ENCODE peak calls at places on chromosomes 7 and 10, in eight cellular contexts. P is transverse colon, D is kidney, V is osteocyte, U is right atrium auricular region, I is Peyer's patch, A is colonic mucosa, C is Calu3. N is an unnamed sample.

GRCh38 chr10:8071006-8071405 is 16.5 kb downstream of the GATA3 start:
- DNase-seq in P (no peak), D (no peak), V (no peak), U (no peak), I (no peak), A (no peak), C (no peak), N (no peak)

GRCh38 chr7:2521952-2522591 is 2.5 kb downstream of the LFNG start:
- DNase-seq in P (peak; percentile 72), D (no peak), V (no peak), U (no peak), I (no peak), A (peak; percentile 76), C (peak; percentile 69), N (peak; percentile 39)

GRCh38 chr10:102555781-102556328 is 52.1 kb downstream of the SUFU start:
- DNase-seq in P (no peak), D (no peak), V (no peak), U (no peak), I (no peak), A (no peak), C (no peak), N (peak; percentile 83)

GRCh38 chr7:64098-64521 is 128.3 kb upstream of the FAM20C start:
- DNase-seq in P (peak; percentile 53), D (peak; percentile 55), V (no peak), U (peak; percentile 73), I (peak; percentile 24), A (peak; percentile 49), C (peak; percentile 84), N (peak; percentile 75)

GRCh38 chr10:8036521-8037198 is 17.8 kb upstream of the GATA3 start:
- DNase-seq in P (no peak), D (no peak), V (no peak), U (no peak), I (no peak), A (no peak), C (no peak), N (no peak)

GRCh38 chr7:4186513-4186780 is 495.6 kb upstream of the FOXK1 start:
- DNase-seq in P (no peak), D (no peak), V (no peak), U (no peak), I (no peak), A (no peak), C (no peak), N (no peak)

GRCh38 chr7:23530355-23530754 is 1.4 kb downstream of the TRA2A start:
- DNase-seq in P (no peak), D (no peak), V (no peak), U (no peak), I (no peak), A (peak; percentile 29), C (peak; percentile 56), N (peak; percentile 44)

GRCh38 chr7:95367606-95368005 is 28.6 kb downstream of the PON3 start:
- DNase-seq in P (no peak), D (no peak), V (no peak), U (no peak), I (no peak), A (no peak), C (no peak), N (no peak)

GRCh38 chr10:51170518-51171245 is 96.4 kb downstream of the PRKG1 start:
- DNase-seq in P (no peak), D (no peak), V (no peak), U (no peak), I (no peak), A (no peak), C (no peak), N (peak; percentile 61)

GRCh38 chr10:127854769-127855583 is 37.8 kb downstream of the CLRN3 start:
- DNase-seq in P (peak; percentile 26), D (no peak), V (no peak), U (no peak), I (peak; percentile 65), A (no peak), C (no peak), N (no peak)

GRCh38 chr10:132534348-132535064 is 3.1 kb upstream of the INPP5A start:
- DNase-seq in P (no peak), D (no peak), V (no peak), U (no peak), I (no peak), A (no peak), C (no peak), N (no peak)

GRCh38 chr10:102229810-102230263 is 3.7 kb downstream of the ELOVL3 start:
- DNase-seq in P (peak; percentile 90), D (peak; percentile 93), V (peak; percentile 93), U (peak; percentile 77), I (peak; percentile 79), A (peak; percentile 88), C (peak; percentile 86), N (peak; percentile 72)

GRCh38 chr7:64892116-64892515 is 11.0 kb upstream of the ZNF273 start:
- DNase-seq in P (no peak), D (no peak), V (no peak), U (no peak), I (no peak), A (no peak), C (no peak), N (no peak)

GRCh38 chr7:134454277-134454676 is 4.6 kb downstream of the AKR1B1 start:
- DNase-seq in P (no peak), D (no peak), V (no peak), U (no peak), I (no peak), A (no peak), C (no peak), N (peak; percentile 33)

GRCh38 chr7:158394936-158395335 is 192.7 kb downstream of the PTPRN2 start:
- DNase-seq in P (peak; percentile 67), D (no peak), V (no peak), U (no peak), I (no peak), A (peak; percentile 66), C (peak; percentile 45), N (no peak)

GRCh38 chr10:69994262-69994661 is 58.4 kb upstream of the MACROH2A2 start:
- DNase-seq in P (peak; percentile 12), D (no peak), V (no peak), U (no peak), I (no peak), A (peak; percentile 25), C (peak; percentile 65), N (peak; percentile 58)

GRCh38 chr10:103967433-103968142 is 648 bp downstream of the SLK start:
- DNase-seq in P (peak; percentile 32), D (no peak), V (no peak), U (no peak), I (peak; percentile 43), A (peak; percentile 50), C (no peak), N (peak; percentile 30)

DNA sequence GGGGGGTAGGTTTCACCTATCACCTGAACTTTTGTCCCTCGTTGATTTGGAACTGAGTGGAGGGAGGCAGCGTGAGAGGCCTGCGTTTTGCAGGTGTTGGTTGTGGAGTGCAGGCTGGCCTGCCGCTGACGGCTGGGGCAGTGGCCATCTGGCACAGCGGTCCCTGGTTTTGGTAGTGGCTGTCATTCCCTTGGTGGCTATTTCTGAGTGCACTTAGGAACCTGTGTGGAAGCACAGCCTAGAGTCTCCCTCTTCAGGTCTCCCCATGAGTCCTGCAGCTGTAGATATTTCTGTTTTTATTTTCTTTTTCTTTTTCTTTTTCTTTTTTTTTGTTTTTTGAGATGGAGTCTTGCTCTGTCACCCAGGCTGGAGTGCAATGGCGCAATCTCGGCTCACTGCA is 129.2 kb downstream of the CUL2 start:
- DNase-seq in P (no peak), D (peak; percentile 41), V (no peak), U (no peak), I (no peak), A (no peak), C (no peak), N (peak; percentile 50)
- TF ChIP-seq CTCF in P (no peak), D (no peak), V (peak; percentile 50), U (peak; percentile 53), I (no peak), A (no peak), C (no peak), N (peak; percentile 35)

DNA sequence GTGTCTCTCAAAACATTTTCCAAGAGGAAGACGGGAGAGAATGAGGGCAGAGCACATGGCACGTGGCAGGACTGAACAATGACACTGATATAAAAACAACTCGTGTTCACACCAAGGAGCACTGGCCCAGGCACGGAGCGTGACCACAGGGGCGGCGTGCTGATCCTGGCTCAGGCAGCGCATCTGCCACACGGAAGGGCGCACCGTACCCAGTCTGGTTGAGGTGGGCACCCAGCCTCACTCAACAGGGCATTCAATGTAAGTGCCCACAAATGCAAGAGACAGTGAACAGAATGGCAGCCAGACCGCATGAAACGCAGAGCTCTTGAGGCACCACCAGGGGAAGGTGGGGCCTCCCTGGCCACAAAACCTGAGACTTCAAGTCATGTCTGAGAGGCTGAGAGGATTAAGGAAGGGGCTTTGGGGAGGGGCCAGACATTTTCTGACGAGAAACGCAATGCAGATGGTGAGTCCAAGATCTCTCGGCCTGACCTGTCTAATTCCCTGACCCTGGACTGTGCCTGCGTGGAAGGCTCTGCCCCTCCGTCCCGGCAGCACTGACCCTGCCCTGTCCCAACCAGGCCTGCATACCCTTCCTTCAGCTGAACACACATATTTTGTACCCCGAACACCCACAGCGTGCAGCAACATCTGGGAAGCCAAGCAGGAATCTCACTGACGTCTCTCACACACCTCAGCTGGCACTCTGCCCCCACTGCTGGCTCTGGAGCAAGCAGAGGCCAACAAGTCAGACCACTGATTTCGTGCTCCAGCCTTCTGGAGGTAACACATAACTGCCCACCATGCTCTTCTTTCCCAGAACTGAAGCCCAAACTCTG is 35.5 kb downstream of the VOPP1 start:
- DNase-seq in P (no peak), D (peak; percentile 64), V (no peak), U (no peak), I (peak; percentile 69), A (no peak), C (no peak), N (no peak)
- TF ChIP-seq CTCF in P (no peak), D (no peak), V (no peak), U (no peak), I (no peak), A (no peak), C (no peak), N (no peak)

GRCh38 chr7:102289051-102289450 is 2.4 kb downstream of the SH2B2 start:
- DNase-seq in P (no peak), D (no peak), V (no peak), U (no peak), I (peak; percentile 72), A (no peak), C (no peak), N (no peak)

GRCh38 chr7:102287465-102288146 is 938 bp downstream of the SH2B2 start:
- DNase-seq in P (peak; percentile 43), D (no peak), V (no peak), U (no peak), I (peak; percentile 44), A (peak; percentile 52), C (no peak), N (no peak)

GRCh38 chr7:102287082-102287464 is 405 bp downstream of the SH2B2 start:
- DNase-seq in P (no peak), D (no peak), V (no peak), U (no peak), I (peak; percentile 27), A (no peak), C (no peak), N (no peak)

GRCh38 chr7:102286237-102287081 is at the start of gene SH2B2:
- DNase-seq in P (peak; percentile 74), D (peak; percentile 93), V (no peak), U (peak; percentile 86), I (peak; percentile 72), A (peak; percentile 70), C (peak; percentile 52), N (peak; percentile 57)

GRCh38 chr7:102288285-102288930 is 1.7 kb downstream of the SH2B2 start:
- DNase-seq in P (no peak), D (no peak), V (no peak), U (no peak), I (peak; percentile 61), A (no peak), C (no peak), N (no peak)
- TF ChIP-seq CTCF in P (no peak), D (no peak), V (peak; percentile 20), U (no peak), I (no peak), A (no peak), C (no peak), N (no peak)

GRCh38 chr10:100562806-100563293 is 27.1 kb downstream of the HIF1AN start:
- DNase-seq in P (no peak), D (no peak), V (no peak), U (no peak), I (no peak), A (no peak), C (peak; percentile 20), N (peak; percentile 57)
- TF ChIP-seq CTCF in P (peak; percentile 9), D (peak; percentile 53), V (peak; percentile 25), U (peak; percentile 12), I (no peak), A (no peak), C (no peak), N (peak; percentile 42)

N was measured in fibroblast of mammary gland.